ENCODE peak calls at places on chromosomes 4 and X, in four cellular contexts. X is K562, J is HCT116, P is A549. M is an unnamed sample.

GRCh38 chr4:8863759-8864682 is 7.6 kb downstream of the HMX1 start:
- DNase-seq in X (no peak), P (no peak), J (no peak), M (no peak)

GRCh38 chrX:17842769-17843525 is 18.2 kb downstream of the RAI2 start:
- DNase-seq in J (no peak), X (no peak), P (no peak), M (no peak)

GRCh38 chrX:44570524-44570923 is 27.9 kb upstream of the FUNDC1 start:
- DNase-seq in P (peak; percentile 11), X (no peak), J (no peak), M (no peak)

GRCh38 chr4:186605261-186605865 is 50.0 kb upstream of the MTNR1A start:
- DNase-seq in X (no peak), P (no peak), J (no peak), M (no peak)

GRCh38 chr4:137124278-137124932 is 407.9 kb downstream of the PCDH18 start:
- DNase-seq in J (peak; percentile 53), X (no peak), P (peak; percentile 57), M (peak; percentile 1)

GRCh38 chr4:125244848-125245450 is 69.8 kb upstream of the FAT4 start:
- DNase-seq in X (no peak), J (no peak), P (no peak), M (no peak)

GRCh38 chr4:132195181-132195580 is 953.9 kb upstream of the PCDH10 start:
- DNase-seq in J (no peak), P (no peak), X (no peak), M (no peak)

GRCh38 chrX:116232833-116233232 is 62.3 kb downstream of the AGTR2 start:
- DNase-seq in J (no peak), X (no peak), P (peak; percentile 74), M (no peak)

GRCh38 chr4:100174985-100175383 is 15.3 kb downstream of the DDIT4L start:
- DNase-seq in P (no peak), J (no peak), X (no peak), M (no peak)

GRCh38 chr4:142160509-142160908 is 524.1 kb downstream of the IL15 start:
- DNase-seq in J (no peak), X (no peak), P (no peak), M (no peak)

GRCh38 chrX:44432641-44433040 is 89.2 kb upstream of the EFHC2 start:
- DNase-seq in J (peak; percentile 8), P (no peak), X (no peak), M (no peak)

GRCh38 chr4:149008415-149009025 is 566.3 kb upstream of the NR3C2 start:
- DNase-seq in X (no peak), P (no peak), J (no peak), M (no peak)

GRCh38 chr4:6331018-6331417 is 61.4 kb downstream of the WFS1 start:
- DNase-seq in X (peak; percentile 59), J (no peak), P (peak; percentile 60), M (no peak)

GRCh38 chr4:23884731-23885130 is 5.1 kb downstream of the PPARGC1A start:
- DNase-seq in X (no peak), P (no peak), J (no peak), M (no peak)
- TF ChIP-seq CEBPB in X (no peak), P (no peak), J (no peak), M (no peak)

DNA sequence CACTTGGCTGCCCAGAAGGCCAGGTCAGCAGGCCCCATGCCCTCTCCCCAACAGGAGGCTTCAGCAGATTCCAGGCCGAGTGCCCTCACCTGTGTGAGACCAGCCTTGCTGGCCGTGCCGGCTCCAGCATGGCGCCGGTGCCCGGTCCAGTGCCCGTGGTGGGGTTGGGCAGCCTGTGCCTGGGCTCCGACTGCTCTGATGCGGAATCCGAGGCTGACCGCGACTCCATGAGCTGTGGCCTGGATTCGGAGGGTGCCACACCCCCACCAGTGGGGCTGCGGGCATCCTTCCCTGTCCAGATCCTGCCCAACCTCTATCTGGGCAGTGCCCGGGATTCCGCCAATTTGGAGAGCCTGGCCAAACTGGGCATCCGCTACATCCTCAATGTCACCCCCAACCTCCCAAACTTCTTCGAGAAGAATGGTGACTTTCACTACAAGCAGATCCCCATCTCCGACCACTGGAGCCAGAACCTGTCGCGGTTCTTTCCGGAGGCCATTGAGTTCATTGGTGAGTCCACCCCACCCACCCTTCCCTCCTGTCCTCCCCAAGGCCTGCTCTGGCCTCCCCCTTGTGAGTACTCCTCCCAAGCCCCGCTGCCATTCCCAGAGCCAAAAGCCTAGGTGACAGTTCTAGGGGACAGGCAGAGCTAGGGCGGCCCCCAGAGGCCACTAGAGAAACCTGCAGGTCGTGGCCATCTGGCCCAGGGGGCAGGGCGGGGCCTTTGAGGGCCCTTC is 2.3 kb downstream of the DUSP9 start:
- DNase-seq in X (peak; percentile 52), P (peak; percentile 57), J (no peak), M (no peak)
- TF ChIP-seq CEBPB in X (no peak), P (no peak), J (no peak), M (no peak)

DNA sequence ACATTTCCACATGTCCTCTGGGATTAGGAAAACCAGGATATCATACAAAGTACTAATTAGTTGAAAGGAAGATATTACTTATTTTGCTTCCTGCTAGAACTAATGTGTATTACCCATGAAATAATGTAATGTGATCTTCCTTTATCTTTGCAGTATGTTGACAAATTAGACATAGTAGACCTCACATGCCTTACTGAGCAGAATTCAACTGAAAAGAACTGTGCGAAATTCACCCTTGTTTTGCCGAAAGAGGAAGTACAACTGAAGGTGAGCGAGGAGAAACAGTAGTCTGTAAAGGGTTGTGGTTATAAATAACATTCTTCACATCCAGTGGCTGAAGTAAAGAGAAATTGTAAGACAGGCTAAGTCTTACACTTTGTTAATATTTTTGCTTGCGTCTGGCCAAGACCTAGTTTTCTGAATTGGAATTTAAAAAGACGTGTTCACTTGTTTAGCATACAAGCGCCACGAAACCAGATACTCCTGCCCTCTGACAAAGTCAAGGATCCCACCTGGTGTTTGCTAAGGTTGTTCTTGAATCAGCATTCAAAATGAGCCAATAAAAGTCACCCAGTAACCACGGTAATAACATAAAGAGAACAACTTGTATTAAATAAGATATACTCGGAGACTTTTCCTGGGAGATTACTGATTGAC is 16.8 kb downstream of the STAP1 start:
- DNase-seq in X (peak; percentile 35), P (no peak), J (no peak), M (peak; percentile 85)
- TF ChIP-seq CEBPB in X (no peak), P (no peak), J (no peak), M (no peak)

GRCh38 chrX:9338986-9339385 is 125.9 kb upstream of the TBL1X start:
- DNase-seq in X (no peak), P (no peak), J (no peak), M (no peak)

GRCh38 chrX:9341305-9342201 is 123.3 kb upstream of the TBL1X start:
- DNase-seq in J (no peak), P (peak; percentile 69), X (peak; percentile 57), M (peak; percentile 53)

GRCh38 chrX:9342581-9343051 is 122.2 kb upstream of the TBL1X start:
- DNase-seq in J (peak; percentile 71), X (peak; percentile 89), P (peak; percentile 91), M (no peak)

GRCh38 chrX:9339603-9340569 is 125.0 kb upstream of the TBL1X start:
- DNase-seq in P (no peak), X (no peak), J (no peak), M (no peak)

DNA sequence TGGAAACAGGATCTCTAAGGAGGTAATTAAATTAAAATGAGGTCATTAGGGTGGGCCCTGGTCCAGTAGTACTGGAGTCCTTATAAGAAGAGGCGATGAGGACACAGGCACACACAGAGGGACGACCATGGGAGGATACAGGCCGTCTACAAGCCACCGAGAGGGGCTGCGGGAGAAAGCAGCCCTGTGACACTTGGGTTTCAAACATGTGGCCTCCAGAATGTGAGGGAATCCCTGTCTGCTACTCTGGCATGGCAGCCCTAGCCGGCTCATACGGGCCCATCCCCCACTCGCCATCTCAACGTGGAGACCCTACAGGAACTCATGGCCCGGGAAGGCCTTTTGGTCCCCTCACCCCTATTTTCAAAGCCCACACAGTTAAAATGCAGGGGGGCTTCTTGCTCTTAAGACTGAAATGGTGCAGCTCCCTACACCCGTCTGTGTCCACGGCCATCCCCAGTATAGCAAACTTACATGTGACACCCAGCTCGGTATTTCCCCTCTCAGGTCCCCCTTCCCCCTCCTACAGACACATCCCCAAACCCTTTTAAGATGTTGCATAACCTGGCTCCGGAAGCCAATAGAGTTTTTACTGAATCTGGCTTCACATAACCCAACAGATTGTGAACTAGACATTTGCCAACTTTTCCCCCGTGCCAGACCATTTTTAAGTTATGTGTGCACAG is 124.1 kb upstream of the TBL1X start:
- DNase-seq in X (no peak), P (no peak), J (no peak), M (peak; percentile 5)
- TF ChIP-seq CEBPB in X (peak; percentile 24), P (no peak), J (no peak), M (no peak)

GRCh38 chrX:87518504-87518903 is 902 bp downstream of the KLHL4 start:
- DNase-seq in X (no peak), J (no peak), P (no peak), M (no peak)

GRCh38 chrX:87517571-87518141 is at the start of gene KLHL4:
- DNase-seq in P (peak; percentile 80), J (no peak), X (peak; percentile 3), M (no peak)

GRCh38 chrX:87516716-87517115 is 886 bp upstream of the KLHL4 start:
- DNase-seq in J (no peak), X (no peak), P (peak; percentile 39), M (no peak)
- TF ChIP-seq CEBPB in J (no peak), X (no peak), P (peak; percentile 60), M (no peak)

GRCh38 chr4:2393353-2394270 is 24.8 kb downstream of the ZFYVE28 start:
- DNase-seq in X (peak; percentile 73), J (no peak), P (no peak), M (no peak)
- TF ChIP-seq CEBPB in X (no peak), J (no peak), P (no peak), M (no peak)

GRCh38 chr4:111959202-111959601 is 186.1 kb upstream of the FAM241A start:
- DNase-seq in P (peak; percentile 65), X (no peak), J (peak; percentile 34), M (no peak)
- TF ChIP-seq CEBPB in P (no peak), X (no peak), J (no peak), M (no peak)

DNA sequence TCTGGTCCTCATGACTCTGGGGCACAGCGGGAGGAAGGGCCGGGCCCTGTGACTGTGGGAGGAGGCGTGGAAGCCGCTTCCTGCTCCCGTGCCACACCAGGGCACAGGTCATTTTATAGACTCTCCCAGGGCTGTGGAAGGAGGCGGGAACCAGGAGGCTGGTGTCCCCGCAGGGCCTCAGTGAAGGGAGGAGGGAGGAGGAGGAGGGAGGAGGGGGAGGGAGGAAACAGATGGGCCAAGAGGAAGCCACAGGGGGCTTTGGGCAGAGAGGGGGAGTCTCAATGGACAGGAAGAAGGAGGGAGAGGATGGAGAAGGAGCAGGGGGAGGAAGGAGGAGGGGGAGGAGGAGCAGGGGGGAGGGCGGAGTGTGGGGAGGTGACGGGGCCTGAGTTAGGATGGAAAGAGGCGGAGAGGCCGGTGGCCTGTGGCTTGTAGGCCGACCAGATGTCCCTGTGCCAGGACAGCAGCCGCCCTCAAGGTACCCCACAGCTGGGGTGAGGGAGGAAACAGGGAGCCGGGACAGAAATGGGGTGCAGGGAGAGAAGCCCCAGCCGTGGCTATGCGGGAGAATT is 6.2 kb upstream of the PLCXD1 start:
- DNase-seq in J (no peak), P (no peak), X (no peak), M (no peak)
- TF ChIP-seq CEBPB in J (no peak), P (no peak), X (no peak), M (no peak)

M was measured in GM12878.